ENCODE peak calls at places on chromosomes 5 and 9, in six cellular contexts. B is hippocampal formation; U is activated naive CD4-positive, alpha-beta T cell; G is activated CD4-positive, alpha-beta T cell treated with anti-CD3 and anti-CD28 coated beads, Interleukin-2, amount 50 U/mL, for 1 hour; H is cerebellar cortex; M is GM03348. W is an unnamed sample.

GRCh38 chr5:1317921-1318565 is 23.2 kb upstream of the TERT start:
- DNase-seq in H (no peak), M (no peak), U (no peak), B (no peak), G (no peak), W (no peak)

GRCh38 chr9:5288591-5288990 is 15.9 kb downstream of the RLN2 start:
- DNase-seq in H (no peak), M (no peak), G (no peak), B (no peak), U (no peak), W (no peak)

GRCh38 chr5:179553875-179554274 is 3.5 kb downstream of the RUFY1 start:
- DNase-seq in H (no peak), G (no peak), U (no peak), B (no peak), M (peak), W (peak)

GRCh38 chr5:134552301-134552700 is 26.8 kb downstream of the JADE2 start:
- DNase-seq in H (no peak), G (no peak), M (peak), U (no peak), B (no peak), W (peak)

GRCh38 chr5:178284095-178284675 is 51.6 kb upstream of the PHYKPL start:
- DNase-seq in M (no peak), B (no peak), H (no peak), G (no peak), U (no peak), W (no peak)

GRCh38 chr5:149666212-149666852 is 63.8 kb upstream of the PPARGC1B start:
- DNase-seq in U (no peak), G (no peak), M (peak), B (no peak), H (no peak), W (peak)

GRCh38 chr5:56522972-56523371 is 289.8 kb upstream of the ANKRD55 start:
- DNase-seq in H (no peak), U (no peak), M (peak), B (no peak), G (no peak), W (no peak)

GRCh38 chr5:55218966-55219365 is 8.1 kb downstream of the MCIDAS start:
- DNase-seq in B (no peak), G (no peak), H (no peak), U (no peak), M (no peak), W (no peak)

GRCh38 chr5:143004361-143004802 is 234.2 kb downstream of the ARHGAP26 start:
- DNase-seq in H (no peak), U (no peak), G (no peak), M (no peak), B (no peak), W (no peak)

GRCh38 chr5:109516385-109516784 is 106.6 kb upstream of the PJA2 start:
- DNase-seq in G (no peak), M (peak), U (no peak), B (no peak), H (no peak), W (no peak)

GRCh38 chr5:122943050-122943698 is 93.4 kb downstream of the PPIC start:
- DNase-seq in G (no peak), H (no peak), B (no peak), U (no peak), M (no peak), W (no peak)

GRCh38 chr9:34986541-34987047 is 3.0 kb upstream of the DNAJB5 start:
- DNase-seq in B (peak), H (peak), U (no peak), G (peak), M (no peak), W (no peak)

GRCh38 chr5:31106259-31106658 is 87.2 kb upstream of the CDH6 start:
- DNase-seq in U (no peak), H (no peak), B (no peak), G (no peak), M (no peak), W (no peak)

GRCh38 chr9:137311971-137312851 is 10.1 kb upstream of the NRARP start:
- DNase-seq in M (peak), H (no peak), U (no peak), G (no peak), B (no peak), W (no peak)

GRCh38 chr9:113957778-113958430 is 81.8 kb downstream of the ZNF618 start:
- DNase-seq in M (peak), G (no peak), U (no peak), B (no peak), H (no peak), W (peak)

GRCh38 chr5:124650960-124651662 is 95.3 kb downstream of the ZNF608 start:
- DNase-seq in G (no peak), M (no peak), U (no peak), B (no peak), H (no peak), W (peak)

GRCh38 chr9:133884907-133885744 is 107.0 kb downstream of the VAV2 start:
- DNase-seq in H (no peak), U (no peak), G (no peak), M (no peak), B (no peak), W (no peak)

W was measured in skeletal muscle cell.